ENCODE peak calls at places on chromosome 3, in six cellular contexts. Y is transverse colon, T is ovary, D is esophagus muscularis mucosa, I is A549, Z is suprapubic skin. L is an unnamed sample.

GRCh38 chr3:183027276-183027675 is 46.9 kb upstream of the DCUN1D1 start:
- DNase-seq in Y (no peak), I (no peak), D (no peak), T (no peak), Z (no peak), L (no peak)

GRCh38 chr3:120299403-120299802 is 14.4 kb upstream of the GPR156 start:
- DNase-seq in T (no peak), Y (no peak), D (no peak), I (no peak), Z (no peak), L (no peak)

GRCh38 chr3:15427981-15428380 is 583 bp downstream of the EAF1 start:
- DNase-seq in T (no peak), D (no peak), Z (no peak), Y (peak), I (no peak), L (no peak)

GRCh38 chr3:26589678-26590077 is 32.9 kb upstream of the LRRC3B start:
- DNase-seq in I (no peak), Y (no peak), Z (no peak), D (no peak), T (no peak), L (no peak)

GRCh38 chr3:17742837-17743659 is 617 bp upstream of the TBC1D5 start:
- DNase-seq in T (no peak), I (no peak), D (no peak), Y (no peak), Z (peak), L (peak)

GRCh38 chr3:126170073-126170916 is 10.1 kb downstream of the ALDH1L1 start:
- DNase-seq in T (no peak), Z (no peak), D (no peak), Y (no peak), I (no peak), L (no peak)

GRCh38 chr3:134338516-134339261 is 35.6 kb downstream of the AMOTL2 start:
- DNase-seq in D (no peak), I (no peak), Z (no peak), Y (no peak), T (no peak), L (no peak)

GRCh38 chr3:138921316-138922292 is 25.3 kb downstream of the FOXL2 start:
- DNase-seq in I (peak), Z (no peak), T (no peak), Y (no peak), D (no peak), L (no peak)

GRCh38 chr3:138114988-138115971 is at the start of gene DZIP1L:
- DNase-seq in D (no peak), I (peak), T (peak), Z (peak), Y (peak), L (peak)

GRCh38 chr3:100045696-100046095 is 68.6 kb downstream of the FILIP1L start:
- DNase-seq in T (no peak), Y (peak), I (no peak), Z (peak), D (no peak), L (peak)

GRCh38 chr3:73094127-73094526 is 32.7 kb downstream of the EBLN2 start:
- DNase-seq in Z (no peak), D (no peak), T (no peak), I (peak), Y (no peak), L (no peak)

DNA sequence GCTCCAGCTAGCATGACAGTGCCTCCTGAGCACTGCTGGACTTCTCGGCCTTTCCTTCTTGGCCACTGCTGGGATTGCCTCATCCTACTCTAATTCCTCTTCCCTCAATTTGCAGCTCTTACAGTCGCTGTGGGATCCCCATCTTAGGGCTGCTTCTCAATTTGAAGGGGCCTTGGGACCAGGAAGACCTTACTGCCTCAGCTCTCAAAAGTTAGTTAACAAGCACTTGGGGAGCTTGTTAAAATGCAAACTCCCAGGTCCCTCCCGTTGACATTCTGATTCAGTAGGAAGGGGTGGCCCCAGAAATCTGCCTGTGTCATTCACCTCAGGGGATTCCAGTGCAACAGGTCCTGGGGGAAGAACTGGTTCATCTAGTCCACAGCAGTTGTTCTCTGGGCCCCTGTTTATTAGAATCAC is 14.8 kb downstream of the BDH1 start:
- DNase-seq in Y (no peak), D (no peak), T (no peak), I (no peak), Z (peak), L (no peak)
- TF ChIP-seq EP300 in Y (no peak), D (no peak), T (no peak), I (no peak), Z (no peak), L (no peak)

GRCh38 chr3:179069762-179070390 is 1.7 kb downstream of the ZMAT3 start:
- DNase-seq in Y (no peak), I (no peak), D (no peak), Z (no peak), T (no peak), L (no peak)
- H3K27ac ChIP-seq in Y (no peak), I (peak), D (peak), Z (no peak), T (no peak), L (peak)

GRCh38 chr3:57890874-57891273 is 117.3 kb upstream of the FLNB start:
- DNase-seq in T (no peak), Z (no peak), I (no peak), D (no peak), Y (no peak), L (no peak)
- TF ChIP-seq EP300 in T (no peak), Z (no peak), I (no peak), D (peak), Y (peak), L (no peak)

DNA sequence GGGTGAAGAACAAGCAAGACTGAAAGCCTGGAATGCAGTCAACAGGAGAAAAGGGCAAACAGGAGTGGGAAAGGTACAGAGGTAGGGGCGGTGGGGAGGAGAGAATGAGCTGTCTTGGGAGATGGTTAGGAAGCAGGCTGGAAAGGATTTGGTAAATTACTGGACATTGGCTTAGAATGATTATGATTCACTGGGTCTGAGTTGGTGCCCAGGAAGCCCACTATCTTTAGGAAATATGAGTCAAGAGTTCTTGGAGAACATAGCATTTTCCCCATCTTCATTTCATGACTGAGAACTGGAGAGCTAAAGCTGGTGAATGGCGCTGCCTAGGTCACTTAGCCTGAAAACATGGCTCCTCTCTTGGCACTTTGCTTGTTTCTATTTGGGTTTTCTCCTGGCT is 74.7 kb upstream of the C3orf80 start:
- DNase-seq in D (no peak), I (no peak), T (no peak), Z (no peak), Y (no peak), L (no peak)
- H3K27ac ChIP-seq in D (no peak), I (peak), T (no peak), Z (no peak), Y (no peak), L (no peak)

GRCh38 chr3:194051554-194052175 is 84.3 kb upstream of the HES1 start:
- DNase-seq in D (no peak), I (no peak), Z (no peak), T (no peak), Y (peak), L (no peak)

GRCh38 chr3:194050782-194051320 is 85.1 kb upstream of the HES1 start:
- DNase-seq in Z (no peak), Y (no peak), I (no peak), T (no peak), D (no peak), L (no peak)

GRCh38 chr3:194046995-194047681 is 88.8 kb upstream of the HES1 start:
- DNase-seq in Y (peak), D (no peak), Z (no peak), T (no peak), I (no peak), L (no peak)

GRCh38 chr3:194045919-194046318 is 90.0 kb upstream of the HES1 start:
- DNase-seq in Z (no peak), I (no peak), Y (no peak), T (no peak), D (no peak), L (no peak)

GRCh38 chr3:194049394-194049793 is 86.6 kb upstream of the HES1 start:
- DNase-seq in Y (no peak), Z (no peak), T (no peak), I (no peak), D (no peak), L (no peak)
- TF ChIP-seq EP300 in Y (no peak), Z (no peak), T (no peak), I (no peak), D (no peak), L (no peak)

GRCh38 chr3:136334209-136334608 is 84.1 kb downstream of the PCCB start:
- DNase-seq in Y (no peak), T (no peak), Z (no peak), D (no peak), I (no peak), L (no peak)
- H3K27ac ChIP-seq in Y (no peak), T (no peak), Z (no peak), D (no peak), I (no peak), L (no peak)

DNA sequence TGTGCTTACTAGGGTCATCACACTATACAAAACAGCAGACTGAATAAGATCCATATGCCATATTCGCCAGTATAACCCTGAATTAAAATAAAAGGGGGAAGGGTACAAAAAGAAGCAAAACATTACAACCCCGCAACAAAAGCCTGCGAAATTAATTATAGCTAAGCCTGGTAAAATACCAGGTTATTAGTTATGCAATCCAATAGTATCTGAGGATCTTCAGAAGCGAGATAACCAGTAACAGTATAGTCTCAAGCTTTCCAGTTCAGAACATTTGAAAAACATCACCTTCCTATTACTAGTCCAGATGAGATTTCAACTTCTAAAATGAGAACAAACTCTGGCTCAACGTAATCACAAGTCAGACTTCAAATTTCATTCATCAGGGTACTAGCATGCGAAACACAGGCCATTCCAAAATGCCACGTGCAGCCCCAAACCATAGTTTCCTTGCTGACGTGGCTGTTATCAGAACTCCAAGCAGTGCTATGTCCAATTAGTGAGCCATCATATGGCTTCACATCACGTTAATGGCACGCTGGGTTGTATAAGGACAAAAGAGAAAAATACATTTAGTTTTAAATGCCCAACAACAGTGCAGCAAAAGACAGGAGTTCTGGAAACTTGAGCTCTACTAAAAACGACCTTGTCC is 1.1 kb downstream of the SSR3 start:
- DNase-seq in Y (no peak), D (no peak), I (peak), Z (no peak), T (no peak), L (no peak)
- TF ChIP-seq EP300 in Y (no peak), D (no peak), I (no peak), Z (no peak), T (no peak), L (no peak)

GRCh38 chr3:129101370-129102138 is 20.1 kb downstream of the RAB43 start:
- DNase-seq in D (no peak), Z (no peak), Y (no peak), I (no peak), T (no peak), L (no peak)
- H3K27ac ChIP-seq in D (no peak), Z (no peak), Y (no peak), I (no peak), T (no peak), L (no peak)